ENCODE peak calls at places on chromosome 19, in eight cellular contexts. N, K, U, F, W, E, B and J are unnamed samples.

GRCh38 chr19:2636897-2637683 is 65.4 kb downstream of the GNG7 start:
- DNase-seq in U (peak; percentile 69), K (peak; percentile 52), B (peak; percentile 74), N (peak; percentile 62), F (no peak), W (peak; percentile 46), E (peak; percentile 69), J (peak; percentile 67)

GRCh38 chr19:1754651-1755466 is 1.6 kb downstream of the ONECUT3 start:
- DNase-seq in W (no peak), N (no peak), B (no peak), E (no peak), F (no peak), K (no peak), U (no peak), J (no peak)

GRCh38 chr19:35060160-35060855 is 18.8 kb downstream of the HPN start:
- DNase-seq in K (no peak), W (no peak), U (no peak), E (no peak), F (no peak), B (no peak), N (no peak), J (no peak)

GRCh38 chr19:2609389-2610116 is 92.9 kb downstream of the GNG7 start:
- DNase-seq in N (no peak), B (no peak), K (no peak), W (no peak), E (peak; percentile 7), F (no peak), U (no peak), J (no peak)

GRCh38 chr19:36144624-36145023 is 4.8 kb downstream of the CAPNS1 start:
- DNase-seq in U (no peak), W (no peak), N (no peak), F (no peak), K (no peak), B (no peak), E (no peak), J (no peak)

GRCh38 chr19:11387154-11388034 is 3.3 kb upstream of the EPOR start:
- DNase-seq in B (no peak), U (no peak), W (no peak), K (no peak), N (no peak), E (no peak), F (no peak), J (no peak)

GRCh38 chr19:19554074-19555023 is 16.3 kb downstream of the CILP2 start:
- DNase-seq in U (no peak), B (peak; percentile 35), K (no peak), W (peak; percentile 34), N (peak; percentile 53), F (peak; percentile 23), E (peak; percentile 48), J (peak; percentile 62)

GRCh38 chr19:19223060-19223459 is 11.3 kb downstream of the NCAN start:
- DNase-seq in W (no peak), N (no peak), K (no peak), E (no peak), B (no peak), U (no peak), F (no peak), J (no peak)

GRCh38 chr19:58346961-58347929 is 6.0 kb downstream of the A1BG start:
- DNase-seq in E (peak; percentile 60), K (peak; percentile 58), N (peak; percentile 91), W (peak; percentile 50), B (peak; percentile 78), F (peak; percentile 31), U (peak; percentile 22), J (peak; percentile 69)

GRCh38 chr19:50723069-50723468 is at the start of gene CLEC11A:
- DNase-seq in N (no peak), F (no peak), E (peak; percentile 72), K (peak; percentile 78), W (no peak), U (peak; percentile 53), B (no peak), J (peak; percentile 38)

GRCh38 chr19:19597809-19598306 is 20.6 kb downstream of the PBX4 start:
- DNase-seq in K (no peak), W (peak; percentile 61), E (no peak), U (no peak), N (no peak), F (no peak), B (peak; percentile 84), J (no peak)

GRCh38 chr19:56125806-56126590 is 4.9 kb upstream of the ZNF787 start:
- DNase-seq in U (no peak), E (no peak), F (no peak), W (no peak), N (peak; percentile 34), K (no peak), B (no peak), J (peak; percentile 56)

GRCh38 chr19:55580628-55581144 is at the start of gene ZNF579:
- DNase-seq in W (peak; percentile 52), E (peak; percentile 89), N (peak; percentile 87), B (peak; percentile 66), U (peak; percentile 92), K (peak; percentile 89), F (peak; percentile 84), J (peak; percentile 90)

GRCh38 chr19:32404213-32404938 is 1.2 kb upstream of the DPY19L3 start:
- DNase-seq in F (no peak), B (peak; percentile 2), E (no peak), K (no peak), N (no peak), W (no peak), U (peak; percentile 23), J (no peak)

GRCh38 chr19:58305932-58306323 is 751 bp downstream of the ERVK3-1 start:
- DNase-seq in B (no peak), U (no peak), K (no peak), N (no peak), W (no peak), F (no peak), E (no peak), J (peak; percentile 11)

GRCh38 chr19:48836089-48837017 is at the start of gene HSD17B14:
- DNase-seq in U (peak; percentile 74), F (peak; percentile 59), W (no peak), B (no peak), E (no peak), N (peak; percentile 66), K (peak; percentile 69), J (peak; percentile 23)

GRCh38 chr19:49686503-49687088 is 2.8 kb upstream of the ADM5 start:
- DNase-seq in F (no peak), U (no peak), E (no peak), N (no peak), B (no peak), K (no peak), W (no peak), J (no peak)

GRCh38 chr19:3375221-3376088 is 9.1 kb downstream of the NFIC start:
- DNase-seq in N (no peak), F (peak; percentile 71), K (peak; percentile 94), E (peak; percentile 87), W (no peak), B (no peak), U (peak; percentile 90), J (peak; percentile 65)

GRCh38 chr19:41595890-41596280 is 19.9 kb downstream of the CEACAM21 start:
- DNase-seq in K (no peak), N (no peak), B (no peak), F (no peak), U (no peak), W (no peak), E (no peak), J (no peak)

GRCh38 chr19:41601771-41602170 is 25.1 kb downstream of the CEACAM4 start:
- DNase-seq in N (no peak), W (no peak), K (no peak), B (no peak), E (no peak), U (no peak), F (no peak), J (no peak)

GRCh38 chr19:41599175-41599966 is 23.4 kb downstream of the CEACAM21 start:
- DNase-seq in F (no peak), K (no peak), W (no peak), E (no peak), U (no peak), N (no peak), B (no peak), J (no peak)

GRCh38 chr19:41595258-41595889 is 19.4 kb downstream of the CEACAM21 start:
- DNase-seq in W (peak; percentile 48), K (no peak), B (peak; percentile 65), N (peak; percentile 49), F (peak; percentile 54), U (no peak), E (peak; percentile 23), J (peak; percentile 61)

GRCh38 chr19:41597600-41598041 is 21.7 kb downstream of the CEACAM21 start:
- DNase-seq in N (peak; percentile 45), K (peak; percentile 29), F (peak; percentile 19), B (peak; percentile 64), U (peak; percentile 46), E (peak; percentile 22), W (peak; percentile 49), J (peak; percentile 70)
- H3K27me3 ChIP-seq in N (no peaks in the 10 kb centered on the region), K (no peaks in the 10 kb centered on the region), F (no peaks in the 10 kb centered on the region), B (no peaks in the 10 kb centered on the region), U (no peaks in the 10 kb centered on the region), E (peaks cover 63% of the 10 kb centered on the region), W (no peaks in the 10 kb centered on the region), J (peaks cover 28% of the 10 kb centered on the region)

GRCh38 chr19:7748171-7748570 is 837 bp upstream of the CD209 start:
- DNase-seq in B (no peak), W (no peak), N (no peak), K (no peak), U (no peak), F (no peak), E (no peak), J (no peak)
- H3K27me3 ChIP-seq in B (peaks cover 3% of the 10 kb centered on the region), W (peaks cover 7% of the 10 kb centered on the region), N (no peaks in the 10 kb centered on the region), K (no peaks in the 10 kb centered on the region), U (no peaks in the 10 kb centered on the region), F (no peaks in the 10 kb centered on the region), E (peaks cover 73% of the 10 kb centered on the region), J (peaks cover 18% of the 10 kb centered on the region)

DNA sequence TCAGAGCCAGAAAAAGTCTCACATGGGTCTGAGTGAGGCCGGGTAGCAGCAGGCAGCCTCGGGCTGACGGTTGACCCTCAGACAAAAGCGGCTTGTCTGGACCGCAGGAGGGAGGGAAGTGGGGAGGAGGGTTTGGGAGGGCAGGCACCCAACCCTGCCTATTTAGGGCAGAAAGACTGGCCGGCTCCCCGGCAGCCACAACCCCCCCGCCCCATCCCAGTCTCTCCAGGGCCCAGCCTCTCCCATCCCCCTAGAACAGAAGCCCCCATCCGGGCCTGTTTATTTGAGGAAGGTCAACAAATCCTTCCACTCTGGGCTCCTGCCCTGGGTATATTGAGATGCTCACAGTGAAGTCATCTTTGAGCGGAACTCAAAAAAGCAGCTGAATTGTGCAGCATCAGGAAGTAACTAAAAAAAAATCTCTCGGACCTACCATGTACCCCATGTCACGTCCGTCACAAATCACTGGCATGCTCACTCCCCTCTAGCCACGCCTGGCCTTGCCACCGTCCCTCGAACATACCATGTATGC is 6.3 kb downstream of the DACT3 start:
- DNase-seq in F (no peak), B (no peak), N (peak; percentile 43), W (no peak), K (peak; percentile 60), U (no peak), E (no peak), J (no peak)
- H3K27me3 ChIP-seq in F (no peaks in the 10 kb centered on the region), B (peaks cover 15% of the 10 kb centered on the region), N (no peaks in the 10 kb centered on the region), W (peaks cover 28% of the 10 kb centered on the region), K (no peaks in the 10 kb centered on the region), U (no peaks in the 10 kb centered on the region), E (peaks cover 31% of the 10 kb centered on the region), J (peaks cover 40% of the 10 kb centered on the region)

DNA sequence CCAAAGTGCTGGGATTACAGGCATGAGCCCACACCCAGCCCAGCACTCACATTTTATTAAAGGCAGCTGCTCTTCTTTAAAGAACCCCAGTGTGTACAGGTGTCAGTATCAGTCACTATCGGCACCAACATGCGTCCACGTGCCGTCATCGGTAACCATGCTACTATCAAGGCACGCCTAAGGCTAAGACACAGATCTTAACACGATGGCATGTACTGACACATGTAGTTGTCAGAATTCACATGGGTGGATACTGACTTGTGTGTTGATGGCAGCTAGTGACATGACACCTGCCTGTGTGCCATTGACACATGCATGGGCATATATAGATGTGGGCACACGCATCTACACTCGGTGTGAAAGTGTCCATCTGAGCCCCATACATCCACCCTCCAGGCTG is 12.2 kb upstream of the HIF3A start:
- DNase-seq in U (no peak), B (no peak), K (no peak), N (no peak), W (no peak), E (no peak), F (no peak), J (no peak)
- H3K27me3 ChIP-seq in U (no peaks in the 10 kb centered on the region), B (no peaks in the 10 kb centered on the region), K (no peaks in the 10 kb centered on the region), N (no peaks in the 10 kb centered on the region), W (no peaks in the 10 kb centered on the region), E (no peaks in the 10 kb centered on the region), F (no peaks in the 10 kb centered on the region), J (no peaks in the 10 kb centered on the region)